ENCODE peak calls at places on chromosomes 1 and 21, in four cellular contexts. H, V, Q and D are unnamed samples.

GRCh38 chr1:198699167-198700015 is 60.6 kb downstream of the PTPRC start:
- DNase-seq in H (peak), V (peak), Q (peak), D (peak)

GRCh38 chr1:222618001-222618879 is at the start of gene MIA3:
- DNase-seq in H (peak), V (no peak), Q (peak), D (peak)

GRCh38 chr1:226632922-226633351 is 84.4 kb downstream of the STUM start:
- DNase-seq in H (no peak), V (no peak), Q (no peak), D (no peak)

GRCh38 chr1:35929730-35930592 is 944 bp upstream of the AGO3 start:
- DNase-seq in H (peak), V (no peak), Q (peak), D (peak)

GRCh38 chr21:42809577-42810440 is 69.5 kb downstream of the WDR4 start:
- DNase-seq in H (no peak), V (no peak), Q (no peak), D (no peak)

GRCh38 chr1:84037758-84038611 is 39.1 kb upstream of the TTLL7 start:
- DNase-seq in H (no peak), V (no peak), Q (peak), D (no peak)

GRCh38 chr1:235027076-235027861 is 101.4 kb downstream of the TOMM20 start:
- DNase-seq in H (no peak), V (no peak), Q (no peak), D (no peak)

GRCh38 chr21:42153046-42153685 is 65.8 kb upstream of the ABCG1 start:
- DNase-seq in H (no peak), V (no peak), Q (no peak), D (no peak)

GRCh38 chr1:220217383-220217988 is 54.8 kb downstream of the RAB3GAP2 start:
- DNase-seq in H (no peak), V (peak), Q (peak), D (no peak)

GRCh38 chr1:15723631-15724246 is 12.3 kb upstream of the SLC25A34 start:
- DNase-seq in H (no peak), V (no peak), Q (no peak), D (no peak)

GRCh38 chr1:9621032-9621431 is 30.5 kb upstream of the PIK3CD start:
- DNase-seq in H (no peak), V (no peak), Q (no peak), D (no peak)

GRCh38 chr1:110648405-110648804 is 26.3 kb downstream of the KCNA3 start:
- DNase-seq in H (no peak), V (no peak), Q (no peak), D (no peak)

GRCh38 chr1:32240140-32240951 is 6.7 kb upstream of the FAM167B start:
- DNase-seq in H (peak), V (peak), Q (no peak), D (no peak)

GRCh38 chr1:176227579-176227978 is 20.5 kb upstream of the COP1 start:
- DNase-seq in H (no peak), V (no peak), Q (no peak), D (no peak)

GRCh38 chr1:95196017-95196416 is 38.0 kb upstream of the RWDD3 start:
- DNase-seq in H (no peak), V (no peak), Q (no peak), D (no peak)
- TF ChIP-seq MAZ in H (no peak), V (no peak), Q (no peak), D (no peak)

GRCh38 chr1:243475966-243476365 is 220.1 kb downstream of the SDCCAG8 start:
- DNase-seq in H (peak), V (peak), Q (no peak), D (peak)
- TF ChIP-seq MAZ in H (no peak), V (no peak), Q (no peak), D (no peak)

DNA sequence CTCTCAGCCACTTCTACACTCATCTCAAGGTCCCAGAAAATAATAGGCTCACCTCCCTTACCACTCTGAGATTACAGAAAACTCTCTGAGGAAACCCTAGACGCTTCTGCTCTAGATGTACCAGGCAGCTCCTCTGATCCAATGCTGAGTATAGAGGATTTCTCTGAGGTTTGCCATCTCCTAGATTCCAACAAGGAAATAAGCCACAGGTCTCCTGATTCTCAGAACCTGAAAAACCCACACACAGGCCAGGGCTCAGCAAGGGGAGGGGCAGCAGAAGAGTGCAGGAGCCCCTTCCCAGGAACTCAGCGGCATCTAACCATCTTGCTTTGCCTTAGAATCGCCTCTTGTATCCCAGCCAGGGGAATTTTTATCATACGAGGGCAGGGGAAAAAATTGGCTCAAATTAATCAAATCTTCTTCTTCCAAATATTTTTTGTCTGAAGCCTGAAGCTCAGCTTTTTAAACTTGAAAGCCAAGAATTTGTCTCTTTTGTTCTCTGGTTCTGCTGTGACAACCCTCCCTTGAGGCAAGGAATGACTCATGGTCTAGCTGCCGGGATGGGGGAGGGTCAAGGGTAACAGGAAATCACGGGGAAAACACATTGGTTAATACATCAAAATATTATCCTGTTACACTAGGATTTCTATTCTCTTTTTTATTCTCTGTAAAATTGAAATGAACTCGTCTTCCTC is 30.8 kb downstream of the GORAB start:
- DNase-seq in H (peak), V (peak), Q (peak), D (peak)
- TF ChIP-seq MAZ in H (peak), V (no peak), Q (no peak), D (no peak)

GRCh38 chr1:208581252-208581651 is 337.1 kb upstream of the PLXNA2 start:
- DNase-seq in H (no peak), V (no peak), Q (no peak), D (no peak)

DNA sequence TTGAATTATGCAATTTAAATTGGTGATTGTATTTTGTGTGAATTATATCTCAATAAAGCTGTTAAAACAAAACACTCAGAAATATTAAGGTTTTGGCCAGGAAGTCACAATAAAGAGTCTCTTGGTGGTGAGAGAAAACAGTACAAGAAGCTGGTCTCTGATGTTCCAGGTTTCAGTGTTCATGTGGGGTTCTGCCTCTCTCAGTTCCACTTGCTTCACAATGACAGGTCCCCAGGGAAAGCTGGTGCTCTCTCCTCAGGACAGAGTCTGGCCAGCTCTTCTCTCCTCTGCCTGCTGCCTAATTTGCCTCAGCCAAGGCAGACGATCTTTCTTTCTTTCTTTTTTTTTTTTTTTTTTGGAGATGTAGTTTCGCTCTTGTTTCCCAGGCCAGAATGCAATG is 342.9 kb upstream of the PLXNA2 start:
- DNase-seq in H (no peak), V (no peak), Q (no peak), D (no peak)
- TF ChIP-seq MAZ in H (no peak), V (no peak), Q (no peak), D (no peak)

GRCh38 chr1:169944621-169945020 is 50.9 kb upstream of the SCYL3 start:
- DNase-seq in H (no peak), V (no peak), Q (no peak), D (no peak)
- TF ChIP-seq MAZ in H (no peak), V (no peak), Q (no peak), D (no peak)

DNA sequence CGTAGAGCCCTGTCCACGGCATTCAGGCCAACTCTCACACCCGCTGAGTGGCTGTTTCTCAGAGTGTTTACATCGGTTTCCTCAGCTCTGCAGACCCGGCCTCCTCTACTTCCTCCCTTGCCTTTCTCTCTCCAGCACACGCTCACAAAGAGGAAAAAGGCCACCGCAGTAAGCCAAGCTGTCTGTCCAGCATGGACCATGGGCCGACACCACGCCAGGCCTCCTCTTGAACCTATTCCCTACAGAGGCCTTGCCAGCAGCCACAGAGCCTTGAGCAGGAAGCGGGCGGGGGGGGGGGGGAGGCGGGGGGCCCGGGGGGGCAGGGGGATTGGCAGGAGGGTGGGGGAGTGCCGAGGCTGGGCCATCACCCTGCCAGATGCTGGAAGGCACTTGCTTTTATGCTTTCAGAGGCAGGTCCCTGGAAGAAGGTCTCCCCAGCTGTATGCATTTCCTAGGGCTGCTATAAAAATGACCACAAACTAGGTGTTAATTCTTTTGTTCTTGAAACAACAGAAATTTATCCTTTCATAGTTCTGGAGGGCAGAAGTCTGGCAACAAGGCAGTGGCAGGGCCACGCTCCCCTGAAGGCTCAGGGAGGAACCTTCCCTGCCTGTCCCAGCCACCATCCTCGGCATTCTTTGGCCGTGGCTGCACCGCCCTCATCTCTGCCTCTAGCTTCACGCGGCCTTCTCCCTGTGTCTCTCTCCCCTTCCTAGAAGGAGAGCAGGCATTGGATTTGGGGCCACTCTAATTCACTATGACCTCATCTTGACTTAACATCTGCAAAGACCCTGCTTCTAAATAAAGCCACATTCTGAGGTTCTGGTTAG is 178.3 kb downstream of the PSMG1 start:
- DNase-seq in H (peak), V (no peak), Q (no peak), D (no peak)
- TF ChIP-seq MAZ in H (no peak), V (no peak), Q (no peak), D (no peak)

GRCh38 chr1:21525340-21525717 is 16.1 kb downstream of the ALPL start:
- DNase-seq in H (no peak), V (no peak), Q (no peak), D (no peak)
- TF ChIP-seq MAZ in H (no peak), V (no peak), Q (no peak), D (no peak)